ENCODE peak calls at places on chromosomes 6 and 20, in eight cellular contexts. V is HCT116, R is GM12878, K is endothelial cell of umbilical vein, D is K562, H is H1, M is HepG2, S is SK-N-SH. E is an unnamed sample.

GRCh38 chr6:6721606-6722005 is 133.1 kb downstream of the LY86 start:
- DNase-seq in R (no peak), H (no peak), S (no peak), M (no peak), D (no peak), V (no peak), K (no peak), E (no peak)

GRCh38 chr6:109073344-109074235 is 21.1 kb downstream of the SESN1 start:
- DNase-seq in R (no peak), H (no peak), S (peak; percentile 55), D (peak; percentile 27), V (peak; percentile 56), M (peak; percentile 67), K (peak; percentile 77), E (peak; percentile 77)

GRCh38 chr6:20197251-20197650 is 15.0 kb downstream of the MBOAT1 start:
- DNase-seq in H (no peak), M (no peak), V (no peak), K (no peak), R (no peak), D (no peak), S (peak; percentile 27), E (no peak)

GRCh38 chr6:20313960-20314530 is 87.6 kb upstream of the E2F3 start:
- DNase-seq in M (no peak), S (no peak), V (no peak), R (no peak), D (no peak), K (no peak), H (no peak), E (no peak)

GRCh38 chr6:83341765-83342164 is 89.1 kb downstream of the ME1 start:
- DNase-seq in V (no peak), M (peak; percentile 0), D (no peak), S (no peak), R (no peak), K (no peak), H (no peak), E (no peak)

GRCh38 chr20:47212606-47213207 is 143.8 kb downstream of the ZMYND8 start:
- DNase-seq in K (no peak), H (no peak), M (no peak), D (no peak), V (no peak), S (no peak), R (no peak), E (no peak)

GRCh38 chr20:34859367-34859766 is 13.3 kb downstream of the GGT7 start:
- DNase-seq in M (no peak), H (no peak), S (no peak), V (no peak), K (no peak), R (no peak), D (peak; percentile 7), E (no peak)

GRCh38 chr6:130933712-130934200 is 106.5 kb downstream of the SMLR1 start:
- DNase-seq in M (peak; percentile 98), H (no peak), K (no peak), S (no peak), R (no peak), V (no peak), D (no peak), E (no peak)

GRCh38 chr20:43955244-43956191 is 40.9 kb downstream of the TOX2 start:
- DNase-seq in D (no peak), M (no peak), K (peak; percentile 92), V (peak; percentile 87), H (no peak), R (peak; percentile 73), S (no peak), E (no peak)

GRCh38 chr6:74128536-74128935 is 432.5 kb downstream of the CD109 start:
- DNase-seq in R (no peak), D (no peak), V (no peak), H (no peak), K (peak; percentile 6), M (no peak), S (no peak), E (no peak)

GRCh38 chr6:125746731-125747588 is 2.5 kb upstream of the HEY2 start:
- DNase-seq in D (peak; percentile 33), M (peak; percentile 59), S (no peak), H (peak; percentile 72), V (no peak), K (peak; percentile 47), R (no peak), E (no peak)

GRCh38 chr6:44269921-44270525 is at the start of gene TMEM151B:
- DNase-seq in V (no peak), H (peak; percentile 74), R (no peak), D (no peak), K (no peak), M (no peak), S (peak; percentile 67), E (no peak)

GRCh38 chr6:35302604-35303218 is 5.1 kb downstream of the DEF6 start:
- DNase-seq in V (peak; percentile 31), D (peak; percentile 74), K (no peak), H (peak; percentile 64), M (no peak), S (peak; percentile 44), R (peak; percentile 77), E (no peak)

GRCh38 chr20:32539817-32540675 is 45.1 kb downstream of the NOL4L start:
- DNase-seq in V (no peak), M (peak; percentile 71), D (no peak), S (peak; percentile 49), R (no peak), K (no peak), H (no peak), E (no peak)
- H3K9ac ChIP-seq in V (no peak overlapping the region), M (peak overlapping the region; percentile 32), D (peak overlapping the region; percentile 90), S (no peak overlapping the region), R (no peak overlapping the region), K (no peak overlapping the region), H (no peak overlapping the region), E (no peak overlapping the region)

DNA sequence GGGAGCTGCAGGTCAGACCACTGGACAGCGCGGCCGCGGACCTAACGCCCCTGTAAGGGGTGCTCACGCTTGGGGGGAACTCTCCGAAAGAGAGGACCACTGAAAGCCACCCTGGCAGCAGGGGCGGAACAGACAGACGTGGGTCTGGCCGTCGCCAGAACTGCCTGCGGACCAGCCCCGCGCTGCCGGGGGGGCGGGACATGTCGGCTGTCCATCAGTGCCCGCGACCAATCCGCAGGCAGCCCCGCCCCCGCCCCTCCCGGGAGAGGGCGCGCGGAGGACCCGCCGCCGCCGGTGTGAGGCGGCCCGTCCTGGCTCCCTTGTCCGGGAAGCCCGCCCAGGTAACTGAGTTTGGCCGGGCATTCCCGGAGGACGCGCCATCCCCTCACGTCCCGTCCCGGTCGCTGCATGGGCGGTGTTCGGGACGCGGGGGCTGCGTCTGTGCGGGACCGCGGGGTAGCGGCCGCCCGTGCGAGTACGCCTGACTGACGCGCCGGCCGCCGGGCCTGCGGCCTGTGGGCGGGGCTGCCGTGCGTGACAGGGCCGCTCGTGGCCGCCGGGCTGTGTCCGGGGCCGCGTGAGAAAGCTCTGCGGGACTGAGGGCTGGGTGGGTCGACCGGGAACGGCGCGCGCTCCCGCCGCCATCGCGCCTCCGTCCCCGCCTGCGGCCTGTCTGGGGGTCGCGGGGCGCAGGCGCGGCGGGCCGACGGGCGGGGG is 490 bp upstream of the PLCG1 start:
- DNase-seq in V (peak; percentile 35), M (peak; percentile 84), D (peak; percentile 98), K (peak; percentile 84), H (peak; percentile 94), S (peak; percentile 99), R (no peak), E (no peak)
- TF ChIP-seq POLR2AphosphoS5 in V (peak; percentile 70), M (peak; percentile 80), D (peak; percentile 57), K (no peak), H (peak; percentile 42), S (peak; percentile 70), R (peak; percentile 37), E (peak; percentile 89)

GRCh38 chr6:160431231-160431630 is 83.1 kb downstream of the SLC22A3 start:
- DNase-seq in H (no peak), S (no peak), K (no peak), D (no peak), R (no peak), M (no peak), V (no peak), E (no peak)
- H3K9ac ChIP-seq in H (no peak overlapping the region), S (no peak overlapping the region), K (no peak overlapping the region), D (no peak overlapping the region), R (no peak overlapping the region), M (no peak overlapping the region), V (no peak overlapping the region), E (no peak overlapping the region)

GRCh38 chr6:31829633-31830492 is 2.3 kb downstream of the HSPA1B start:
- DNase-seq in S (no peak), M (no peak), D (no peak), K (peak; percentile 76), R (no peak), H (no peak), V (no peak), E (peak; percentile 73)
- TF ChIP-seq POLR2AphosphoS5 in S (no peak), M (no peak), D (no peak), K (no peak), R (no peak), H (no peak), V (no peak), E (no peak)

GRCh38 chr6:17101422-17102257 is at the start of gene STMND1:
- DNase-seq in H (peak; percentile 64), R (no peak), M (no peak), K (peak; percentile 17), S (peak; percentile 47), D (no peak), V (no peak), E (no peak)
- H3K9ac ChIP-seq in H (no peak within 1 kb of the TSS), R (no peak within 1 kb of the TSS), M (no peak within 1 kb of the TSS), K (no peak within 1 kb of the TSS), S (no peak within 1 kb of the TSS), D (no peak within 1 kb of the TSS), V (peak within 1 kb of the TSS; percentile 25), E (no peak within 1 kb of the TSS)

GRCh38 chr20:19958243-19958642 is 58.9 kb upstream of the NAA20 start:
- DNase-seq in R (no peak), S (no peak), H (no peak), M (no peak), K (no peak), V (no peak), D (no peak), E (no peak)
- TF ChIP-seq POLR2AphosphoS5 in R (no peak), S (no peak), H (no peak), M (no peak), K (no peak), V (no peak), D (no peak), E (no peak)